ENCODE peak calls at places on chromosomes 16 and 17, in seven cellular contexts. F is CD4-positive, alpha-beta memory T cell; W is omental fat pad; R is GM20000; C is effector CD4-positive, alpha-beta T cell; L is T-cell; M is stimulated activated CD4-positive, alpha-beta T cell treated with anti-CD3 and anti-CD28 coated beads, Interleukin-4, amount 100 ng/mL, for 24 hours. G is an unnamed sample.

GRCh38 chr16:57042157-57043111 is 49.9 kb upstream of the CPNE2 start:
- DNase-seq in F (peak; percentile 92), W (no peak), R (peak; percentile 81), C (peak; percentile 57), L (peak; percentile 48), M (peak; percentile 90), G (peak; percentile 84)

GRCh38 chr17:45697076-45697475 is 87.0 kb upstream of the CRHR1 start:
- DNase-seq in F (no peak), W (no peak), R (no peak), C (no peak), L (no peak), M (no peak), G (no peak)

GRCh38 chr16:8989099-8989878 is 25.6 kb upstream of the USP7 start:
- DNase-seq in F (no peak), W (no peak), R (no peak), C (no peak), L (no peak), M (no peak), G (no peak)

GRCh38 chr17:78884148-78884870 is 18.7 kb downstream of the CEP295NL start:
- DNase-seq in F (no peak), W (no peak), R (no peak), C (no peak), L (no peak), M (no peak), G (no peak)

GRCh38 chr16:5073279-5073629 is 1.6 kb downstream of the ALG1 start:
- DNase-seq in F (no peak), W (no peak), R (no peak), C (no peak), L (no peak), M (no peak), G (peak; percentile 6)

GRCh38 chr17:80426671-80427326 is 11.8 kb downstream of the ENDOV start:
- DNase-seq in F (peak; percentile 84), W (peak; percentile 62), R (peak; percentile 95), C (peak; percentile 85), L (peak; percentile 89), M (peak; percentile 89), G (peak; percentile 97)

GRCh38 chr17:51475650-51476221 is 215.4 kb downstream of the UTP18 start:
- DNase-seq in F (no peak), W (no peak), R (no peak), C (no peak), L (no peak), M (no peak), G (no peak)

GRCh38 chr17:83176956-83177583 is 97.7 kb downstream of the METRNL start:
- DNase-seq in F (no peak), W (no peak), R (no peak), C (no peak), L (peak; percentile 2), M (peak; percentile 3), G (no peak)

GRCh38 chr17:77228224-77229215 is 87.8 kb downstream of the SEC14L1 start:
- DNase-seq in F (no peak), W (no peak), R (no peak), C (no peak), L (no peak), M (no peak), G (no peak)

GRCh38 chr16:58842156-58842555 is 108.0 kb upstream of the GOT2 start:
- DNase-seq in F (no peak), W (no peak), R (no peak), C (no peak), L (no peak), M (no peak), G (no peak)

GRCh38 chr16:1899641-1900451 is 18.4 kb downstream of the HS3ST6 start:
- DNase-seq in F (no peak), W (no peak), R (no peak), C (no peak), L (no peak), M (no peak), G (no peak)

GRCh38 chr17:918102-918740 is 61.4 kb downstream of the NXN start:
- DNase-seq in F (no peak), W (no peak), R (no peak), C (no peak), L (no peak), M (no peak), G (no peak)

GRCh38 chr16:63928421-63928820 is 1193.4 kb downstream of the CDH11 start:
- DNase-seq in F (no peak), W (no peak), R (no peak), C (no peak), L (no peak), M (no peak), G (no peak)

GRCh38 chr16:24685539-24686432 is 43.7 kb upstream of the TNRC6A start:
- DNase-seq in F (no peak), W (no peak), R (no peak), C (no peak), L (no peak), M (no peak), G (no peak)

GRCh38 chr17:28514571-28515002 is 8.4 kb downstream of the FOXN1 start:
- DNase-seq in F (no peak), W (no peak), R (no peak), C (no peak), L (no peak), M (no peak), G (no peak)

GRCh38 chr16:30948956-30949654 is at the start of gene ORAI3:
- DNase-seq in F (peak; percentile 56), W (no peak), R (peak; percentile 92), C (peak; percentile 29), L (peak; percentile 34), M (peak; percentile 41), G (peak; percentile 88)

GRCh38 chr16:11698271-11698689 is 30.0 kb downstream of the SNN start:
- DNase-seq in F (no peak), W (no peak), R (no peak), C (no peak), L (no peak), M (peak; percentile 18), G (no peak)

GRCh38 chr16:71473891-71474290 is 11.8 kb upstream of the ZNF23 start:
- DNase-seq in F (no peak), W (no peak), R (no peak), C (no peak), L (no peak), M (no peak), G (no peak)

GRCh38 chr16:49757744-49758069 is 98.2 kb downstream of the ZNF423 start:
- DNase-seq in F (no peak), W (no peak), R (no peak), C (no peak), L (no peak), M (no peak), G (no peak)

GRCh38 chr17:74520790-74521480 is 10.3 kb downstream of the CD300LB start:
- DNase-seq in F (no peak), W (no peak), R (no peak), C (no peak), L (no peak), M (no peak), G (peak; percentile 2)

GRCh38 chr16:58814348-58814801 is 80.3 kb upstream of the GOT2 start:
- DNase-seq in F (no peak), W (no peak), R (peak; percentile 68), C (no peak), L (peak; percentile 21), M (peak; percentile 25), G (peak; percentile 60)

GRCh38 chr17:57365420-57365819 is 109.1 kb downstream of the MSI2 start:
- DNase-seq in F (no peak), W (no peak), R (no peak), C (no peak), L (no peak), M (no peak), G (no peak)